ENCODE peak calls at places on chromosome 15, in five cellular contexts. One of them, this sample, is unnamed.
A peak's percentile ranks its signal among the peaks of the same experiment; 100 is the strongest.

GRCh38 chr15:100801256-100801900 is 78.3 kb upstream of the ALDH1A3 start:
- DNase-seq in NCI-H446: no peak
- DNase-seq in NCI-H748 treated with DMSO at 0.1 percent for 48 hours: no peak
- DNase-seq in EL: no peak
- DNase-seq in activated naive CD8-positive, alpha-beta T cell treated with anti-CD3 and anti-CD28 coated beads for 36 hours: no peak
- DNase-seq in this sample: no peak

GRCh38 chr15:44397869-44398268 is 29.6 kb upstream of the CTDSPL2 start:
- DNase-seq in EL: no peak
- DNase-seq in NCI-H446: no peak
- DNase-seq in activated naive CD8-positive, alpha-beta T cell treated with anti-CD3 and anti-CD28 coated beads for 36 hours: no peak
- DNase-seq in NCI-H748 treated with DMSO at 0.1 percent for 48 hours: no peak
- DNase-seq in this sample: no peak

GRCh38 chr15:87661481-87661880 is 595.1 kb downstream of the NTRK3 start:
- DNase-seq in activated naive CD8-positive, alpha-beta T cell treated with anti-CD3 and anti-CD28 coated beads for 36 hours: no peak
- DNase-seq in EL: peak; percentile 29
- DNase-seq in NCI-H748 treated with DMSO at 0.1 percent for 48 hours: no peak
- DNase-seq in NCI-H446: no peak
- DNase-seq in this sample: no peak

GRCh38 chr15:65372787-65373067 is 5.1 kb downstream of the IGDCC3 start:
- DNase-seq in NCI-H446: no peak
- DNase-seq in EL: no peak
- DNase-seq in activated naive CD8-positive, alpha-beta T cell treated with anti-CD3 and anti-CD28 coated beads for 36 hours: no peak
- DNase-seq in NCI-H748 treated with DMSO at 0.1 percent for 48 hours: no peak
- DNase-seq in this sample: no peak

GRCh38 chr15:98103570-98103969 is 143.1 kb downstream of the ARRDC4 start:
- DNase-seq in activated naive CD8-positive, alpha-beta T cell treated with anti-CD3 and anti-CD28 coated beads for 36 hours: no peak
- DNase-seq in NCI-H748 treated with DMSO at 0.1 percent for 48 hours: no peak
- DNase-seq in NCI-H446: no peak
- DNase-seq in EL: no peak
- DNase-seq in this sample: no peak

GRCh38 chr15:53558384-53558783 is 201.1 kb downstream of the WDR72 start:
- DNase-seq in NCI-H446: no peak
- DNase-seq in activated naive CD8-positive, alpha-beta T cell treated with anti-CD3 and anti-CD28 coated beads for 36 hours: no peak
- DNase-seq in EL: no peak
- DNase-seq in NCI-H748 treated with DMSO at 0.1 percent for 48 hours: no peak
- DNase-seq in this sample: no peak

GRCh38 chr15:83904107-83904720 is 250.3 kb downstream of the ADAMTSL3 start:
- DNase-seq in EL: peak; percentile 4
- DNase-seq in NCI-H446: no peak
- DNase-seq in activated naive CD8-positive, alpha-beta T cell treated with anti-CD3 and anti-CD28 coated beads for 36 hours: no peak
- DNase-seq in NCI-H748 treated with DMSO at 0.1 percent for 48 hours: no peak
- DNase-seq in this sample: no peak

GRCh38 chr15:73750441-73750840 is 2.7 kb downstream of the INSYN1 start:
- DNase-seq in NCI-H446: no peak
- DNase-seq in EL: no peak
- DNase-seq in activated naive CD8-positive, alpha-beta T cell treated with anti-CD3 and anti-CD28 coated beads for 36 hours: no peak
- DNase-seq in NCI-H748 treated with DMSO at 0.1 percent for 48 hours: no peak
- DNase-seq in this sample: no peak

GRCh38 chr15:29008846-29009245 is 123.1 kb downstream of the APBA2 start:
- DNase-seq in NCI-H748 treated with DMSO at 0.1 percent for 48 hours: no peak
- DNase-seq in activated naive CD8-positive, alpha-beta T cell treated with anti-CD3 and anti-CD28 coated beads for 36 hours: no peak
- DNase-seq in EL: peak; percentile 12
- DNase-seq in NCI-H446: no peak
- DNase-seq in this sample: no peak